ENCODE peak calls at places on chromosome 13, in eight cellular contexts. S is IMR-90, R is psoas muscle, W is A549, P is cardiac muscle cell, E is PC-3, Q is thoracic aorta, N is tibial nerve. J is an unnamed sample.

GRCh38 chr13:27919934-27920676 is at the start of gene PDX1:
- DNase-seq in S (no peak), P (no peak), R (no peak), N (no peak), Q (no peak), W (no peak), E (peak; percentile 37), J (no peak)

GRCh38 chr13:82412749-82413148 is 1469.5 kb downstream of the SLITRK1 start:
- DNase-seq in P (no peak), S (no peak), Q (no peak), W (no peak), R (no peak), N (no peak), E (no peak), J (no peak)

GRCh38 chr13:41822560-41822959 is 138.3 kb downstream of the VWA8 start:
- DNase-seq in S (no peak), P (no peak), Q (no peak), R (no peak), E (no peak), N (no peak), W (no peak), J (no peak)

GRCh38 chr13:43223206-43223605 is 199.8 kb downstream of the DNAJC15 start:
- DNase-seq in E (no peak), R (no peak), Q (no peak), W (no peak), N (no peak), P (no peak), S (no peak), J (no peak)

GRCh38 chr13:58964048-58964447 is 1199.7 kb downstream of the DIAPH3 start:
- DNase-seq in P (no peak), S (no peak), W (no peak), R (no peak), N (no peak), Q (no peak), E (no peak), J (no peak)

GRCh38 chr13:80359459-80360297 is 18.8 kb upstream of the SPRY2 start:
- DNase-seq in P (peak; percentile 62), N (no peak), Q (no peak), R (no peak), W (no peak), E (no peak), S (no peak), J (peak; percentile 72)

GRCh38 chr13:80312967-80313366 is 28.0 kb downstream of the SPRY2 start:
- DNase-seq in E (no peak), R (no peak), S (peak; percentile 27), P (no peak), N (no peak), Q (no peak), W (no peak), J (no peak)

GRCh38 chr13:85798999-85799646 is at the start of gene SLITRK6:
- DNase-seq in E (peak; percentile 93), Q (no peak), P (peak; percentile 66), R (no peak), S (peak; percentile 85), W (peak; percentile 81), N (no peak), J (no peak)

GRCh38 chr13:46389985-46390384 is 2.9 kb upstream of the RUBCNL start:
- DNase-seq in E (peak; percentile 13), W (no peak), P (no peak), R (peak; percentile 46), N (no peak), S (no peak), Q (no peak), J (no peak)

GRCh38 chr13:75740008-75740407 is 103.9 kb downstream of the LMO7 start:
- DNase-seq in P (no peak), S (no peak), W (no peak), R (no peak), Q (no peak), N (no peak), E (no peak), J (no peak)

GRCh38 chr13:80341771-80342271 is 895 bp upstream of the SPRY2 start:
- DNase-seq in P (peak; percentile 68), R (peak; percentile 68), N (peak; percentile 43), Q (no peak), W (peak; percentile 54), S (peak; percentile 43), E (peak; percentile 41), J (peak; percentile 62)

GRCh38 chr13:24274452-24274971 is 34.9 kb upstream of the C1QTNF9 start:
- DNase-seq in N (no peak), P (peak; percentile 43), E (no peak), W (no peak), R (no peak), S (peak; percentile 59), Q (no peak), J (no peak)

GRCh38 chr13:43522788-43523187 is 264.0 kb downstream of the ENOX1 start:
- DNase-seq in R (no peak), P (peak; percentile 54), W (no peak), Q (no peak), S (peak; percentile 26), N (no peak), E (no peak), J (no peak)

GRCh38 chr13:75785130-75785529 is 149.0 kb downstream of the LMO7 start:
- DNase-seq in W (no peak), S (peak; percentile 54), Q (no peak), R (no peak), E (no peak), P (peak; percentile 47), N (no peak), J (no peak)

GRCh38 chr13:106567421-106568224 is at the start of gene ARGLU1:
- DNase-seq in W (peak; percentile 89), R (peak; percentile 97), N (peak; percentile 91), E (peak; percentile 89), S (peak; percentile 90), P (peak; percentile 95), Q (peak; percentile 43), J (peak; percentile 96)

GRCh38 chr13:34926513-34926912 is 15.6 kb upstream of the NBEA start:
- DNase-seq in W (peak; percentile 25), S (peak; percentile 47), E (peak; percentile 62), R (no peak), Q (no peak), P (peak; percentile 75), N (no peak), J (peak; percentile 55)

GRCh38 chr13:67273001-67273400 is 42.9 kb upstream of the PCDH9 start:
- DNase-seq in P (peak; percentile 18), R (no peak), S (peak; percentile 20), W (no peak), N (no peak), E (no peak), Q (no peak), J (no peak)

GRCh38 chr13:78700121-78700910 is 41.4 kb upstream of the OBI1 start:
- DNase-seq in P (peak; percentile 40), E (peak; percentile 64), Q (no peak), S (peak; percentile 31), W (no peak), N (no peak), R (no peak), J (peak; percentile 90)

GRCh38 chr13:106859505-106859904 is 291.6 kb upstream of the ARGLU1 start:
- DNase-seq in P (no peak), R (no peak), W (no peak), Q (no peak), S (no peak), E (peak; percentile 28), N (no peak), J (no peak)

GRCh38 chr13:48093588-48093987 is 1.3 kb downstream of the MED4 start:
- DNase-seq in Q (no peak), R (no peak), S (no peak), W (no peak), N (no peak), P (no peak), E (no peak), J (no peak)
- H3K4me3 ChIP-seq in Q (peak overlapping the region; percentile 94), R (peak overlapping the region; percentile 85), S (peak overlapping the region; percentile 73), W (peak overlapping the region; percentile 82), N (no peak overlapping the region), P (peak overlapping the region; percentile 94), E (peak overlapping the region; percentile 99), J (no peak overlapping the region)

GRCh38 chr13:77312311-77312710 is 14.6 kb downstream of the MYCBP2 start:
- DNase-seq in P (no peak), R (no peak), W (no peak), N (no peak), Q (no peak), E (no peak), S (no peak), J (no peak)
- H3K4me3 ChIP-seq in P (no peak overlapping the region), R (no peak overlapping the region), W (no peak overlapping the region), N (no peak overlapping the region), Q (no peak overlapping the region), E (no peak overlapping the region), S (no peak overlapping the region), J (no peak overlapping the region)

GRCh38 chr13:113408562-113408961 is 44.6 kb upstream of the GRTP1 start:
- DNase-seq in N (no peak), R (no peak), Q (no peak), E (no peak), W (no peak), S (no peak), P (no peak), J (no peak)
- H3K4me3 ChIP-seq in N (no peak overlapping the region), R (peak overlapping the region; percentile 66), Q (no peak overlapping the region), E (no peak overlapping the region), W (no peak overlapping the region), S (no peak overlapping the region), P (no peak overlapping the region), J (no peak overlapping the region)

GRCh38 chr13:33678906-33679657 is 138.9 kb upstream of the RFC3 start:
- DNase-seq in N (peak; percentile 34), E (peak; percentile 90), R (peak; percentile 51), S (peak; percentile 1), W (peak; percentile 85), Q (peak; percentile 6), P (peak; percentile 94), J (peak; percentile 95)
- H3K4me3 ChIP-seq in N (no peak overlapping the region), E (peak overlapping the region; percentile 46), R (no peak overlapping the region), S (no peak overlapping the region), W (no peak overlapping the region), Q (peak overlapping the region; percentile 26), P (no peak overlapping the region), J (peak overlapping the region; percentile 0)

GRCh38 chr13:83879431-83880171 is 2.7 kb downstream of the SLITRK1 start:
- DNase-seq in Q (no peak), N (no peak), W (no peak), E (no peak), S (no peak), R (no peak), P (peak; percentile 5), J (no peak)
- H3K4me3 ChIP-seq in Q (peak overlapping the region; percentile 66), N (peak overlapping the region; percentile 31), W (no peak overlapping the region), E (no peak overlapping the region), S (peak overlapping the region; percentile 41), R (no peak overlapping the region), P (no peak overlapping the region), J (no peak overlapping the region)

GRCh38 chr13:109767023-109767422 is 19.4 kb downstream of the IRS2 start:
- DNase-seq in N (no peak), R (peak; percentile 49), W (no peak), P (no peak), E (no peak), S (no peak), Q (no peak), J (no peak)

GRCh38 chr13:109769921-109770320 is 16.5 kb downstream of the IRS2 start:
- DNase-seq in S (no peak), E (no peak), W (no peak), Q (no peak), P (no peak), R (no peak), N (no peak), J (no peak)

GRCh38 chr13:109769275-109769674 is 17.1 kb downstream of the IRS2 start:
- DNase-seq in Q (no peak), W (no peak), R (no peak), P (no peak), E (no peak), S (no peak), N (no peak), J (no peak)

GRCh38 chr13:109768616-109769015 is 17.8 kb downstream of the IRS2 start:
- DNase-seq in S (no peak), P (no peak), Q (no peak), N (no peak), E (no peak), W (no peak), R (no peak), J (no peak)

GRCh38 chr13:109768176-109768575 is 18.2 kb downstream of the IRS2 start:
- DNase-seq in N (no peak), P (no peak), S (no peak), E (no peak), Q (no peak), R (no peak), W (no peak), J (no peak)
- H3K4me3 ChIP-seq in N (no peak overlapping the region), P (no peak overlapping the region), S (no peak overlapping the region), E (no peak overlapping the region), Q (no peak overlapping the region), R (no peak overlapping the region), W (no peak overlapping the region), J (no peak overlapping the region)

J was measured in endothelial cell of umbilical vein.